ENCODE peak calls at places on chromosomes 13 and 19, in four cellular contexts. N is GM12878, G is GM12891, O is K562. L is an unnamed sample.

GRCh38 chr19:29872224-29872731 is 60.5 kb downstream of the CCNE1 start:
- DNase-seq in G (no peak), N (no peak), O (peak), L (no peak)

GRCh38 chr13:21033224-21033855 is 28.0 kb downstream of the LATS2 start:
- DNase-seq in N (no peak), G (no peak), O (no peak), L (no peak)

GRCh38 chr13:106756446-106756845 is 188.5 kb upstream of the ARGLU1 start:
- DNase-seq in N (no peak), O (no peak), G (no peak), L (no peak)

GRCh38 chr13:94761407-94761806 is 49.1 kb upstream of the SOX21 start:
- DNase-seq in G (no peak), N (no peak), O (no peak), L (no peak)

GRCh38 chr19:29372921-29373797 is 152.6 kb upstream of the VSTM2B start:
- DNase-seq in G (no peak), N (no peak), O (no peak), L (no peak)

GRCh38 chr19:2288743-2289713 is 7.1 kb upstream of the PEAK3 start:
- DNase-seq in N (no peak), G (no peak), O (no peak), L (peak)

GRCh38 chr13:37657134-37657533 is 58.6 kb upstream of the POSTN start:
- DNase-seq in N (no peak), G (no peak), O (no peak), L (no peak)

GRCh38 chr19:5687360-5688198 is 2.5 kb upstream of the RPL36 start:
- DNase-seq in O (no peak), G (no peak), N (no peak), L (no peak)

DNA sequence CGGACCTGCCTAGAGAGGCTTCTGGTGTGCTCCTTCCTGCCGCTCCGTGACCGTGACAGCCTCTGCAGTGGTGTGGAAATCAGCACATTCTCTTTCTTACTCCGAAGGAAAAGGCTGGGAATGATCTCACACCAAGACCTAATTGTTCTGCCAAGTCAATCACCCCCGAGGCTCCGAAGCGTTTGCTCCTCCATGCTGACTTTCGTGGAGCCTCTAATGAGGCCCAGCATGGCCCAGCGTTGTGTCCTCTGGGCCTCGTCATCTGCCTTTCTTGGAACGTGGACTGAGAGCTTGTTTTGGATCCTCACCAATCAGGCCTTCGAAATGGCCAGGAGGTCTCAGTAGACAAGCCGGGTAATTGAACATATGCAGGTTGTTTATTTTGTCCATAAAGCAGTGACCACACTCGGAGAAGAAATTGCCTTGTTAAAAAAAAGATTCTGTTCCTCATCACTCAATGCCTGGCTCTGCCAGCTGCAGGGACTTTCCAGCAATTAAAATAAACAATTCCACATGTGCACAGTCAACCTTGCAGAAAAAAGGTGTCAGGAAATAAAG is 107.1 kb downstream of the UBL3 start:
- DNase-seq in G (no peak), N (no peak), O (no peak), L (no peak)
- TF ChIP-seq SPI1 in G (no peak), N (no peak), O (no peak), L (no peak)

GRCh38 chr19:47891622-47891922 is 5.5 kb upstream of the SULT2A1 start:
- DNase-seq in N (no peak), O (no peak), G (no peak), L (no peak)
- TF ChIP-seq SPI1 in N (no peak), O (no peak), G (no peak), L (no peak)

GRCh38 chr13:99988469-99989375 is 7.1 kb downstream of the ZIC2 start:
- DNase-seq in G (no peak), O (no peak), N (no peak), L (no peak)
- TF ChIP-seq SPI1 in G (no peak), O (no peak), N (no peak), L (no peak)

GRCh38 chr19:45305007-45305406 is 17.7 kb downstream of the CKM start:
- DNase-seq in O (no peak), G (no peak), N (no peak), L (no peak)

GRCh38 chr19:45306522-45307027 is 16.1 kb downstream of the CKM start:
- DNase-seq in O (peak), N (no peak), G (no peak), L (no peak)

GRCh38 chr19:45306040-45306439 is 16.6 kb downstream of the CKM start:
- DNase-seq in G (no peak), N (no peak), O (no peak), L (no peak)

GRCh38 chr19:45304141-45304926 is 18.3 kb downstream of the CKM start:
- DNase-seq in N (no peak), O (no peak), G (no peak), L (no peak)

GRCh38 chr19:45305421-45305820 is 17.3 kb downstream of the CKM start:
- DNase-seq in N (no peak), G (no peak), O (peak), L (no peak)
- TF ChIP-seq SPI1 in N (no peak), G (no peak), O (no peak), L (no peak)

DNA sequence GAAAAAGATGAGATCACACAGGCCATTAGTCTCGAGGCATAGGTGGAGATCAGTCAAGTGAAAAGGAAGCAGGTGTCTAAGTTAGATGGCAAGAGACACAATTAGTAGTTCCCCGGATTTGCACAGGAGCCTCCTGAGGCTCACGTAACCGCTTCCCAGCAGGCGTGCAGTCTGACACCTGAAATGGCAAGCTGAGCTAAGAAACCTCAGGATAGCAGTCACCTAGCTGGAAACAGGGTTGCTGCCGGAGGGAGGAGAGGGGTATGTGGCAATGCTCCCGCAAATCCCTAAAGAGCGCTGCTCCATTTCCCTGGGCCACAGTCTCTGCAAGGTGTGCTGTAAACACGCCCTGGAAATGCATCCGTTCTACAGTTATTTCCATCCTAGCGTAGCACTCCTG is 1151.0 kb downstream of the DIAPH3 start:
- DNase-seq in O (no peak), N (no peak), G (no peak), L (no peak)
- TF ChIP-seq SPI1 in O (no peak), N (no peak), G (no peak), L (no peak)

GRCh38 chr13:111403266-111403665 is 82.8 kb downstream of the TEX29 start:
- DNase-seq in O (no peak), N (no peak), G (no peak), L (no peak)
- TF ChIP-seq SPI1 in O (no peak), N (no peak), G (no peak), L (no peak)

DNA sequence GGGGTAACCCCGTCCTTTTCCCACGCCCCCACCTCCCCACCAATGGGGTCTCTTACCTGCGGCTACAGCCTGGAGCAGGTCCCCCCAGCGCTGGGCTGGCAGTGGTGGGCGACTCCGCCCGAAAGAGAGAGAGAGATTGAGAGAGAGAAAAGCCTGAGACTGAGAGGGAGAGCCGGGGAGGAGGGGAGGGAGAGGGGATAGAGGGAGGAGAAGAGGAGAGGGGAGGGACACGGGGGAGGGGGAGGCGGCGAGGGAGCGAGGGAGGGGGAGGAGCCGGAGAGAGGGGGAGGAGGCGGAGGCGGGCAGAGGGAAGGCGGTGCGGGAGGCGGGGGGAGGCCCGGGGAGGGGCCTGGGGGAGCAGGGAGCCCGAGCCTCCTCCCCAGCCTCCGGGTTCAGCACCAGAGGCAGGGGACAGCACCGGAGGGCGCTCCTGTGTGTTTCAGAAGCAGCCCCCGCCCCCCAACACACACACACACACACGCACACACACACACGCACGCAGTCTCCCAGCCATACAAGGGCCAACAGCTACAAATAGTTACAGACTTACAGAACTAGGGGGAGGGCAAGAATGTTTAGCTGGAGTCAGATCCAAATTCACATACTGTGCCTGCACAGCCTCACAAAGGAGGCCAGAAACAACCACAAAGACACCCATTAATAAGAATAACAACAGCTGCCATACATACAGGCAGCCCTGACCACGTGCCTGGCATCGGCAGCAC is at the start of gene SLC8A2:
- DNase-seq in O (peak), G (peak), N (no peak), L (peak)
- TF ChIP-seq SPI1 in O (no peak), G (no peak), N (no peak), L (no peak)

L was measured in HL-60.